ENCODE peak calls at places on chromosomes 11 and 22, in six cellular contexts. G is PC-3, S is GM20000, N is lower lobe of right lung, A is RWPE1, M is progenitor cell of endocrine pancreas. I is an unnamed sample.

GRCh38 chr11:102468636-102469195 is 16.2 kb upstream of the TMEM123 start:
- DNase-seq in G (no peak), S (no peak), N (no peak), A (no peak), M (no peak), I (no peak)

GRCh38 chr11:63491614-63492372 is 826 bp upstream of the PLAAT5 start:
- DNase-seq in G (no peak), S (no peak), N (no peak), A (no peak), M (no peak), I (no peak)

GRCh38 chr11:68269414-68270081 is 2.2 kb downstream of the C11orf24 start:
- DNase-seq in G (peak), S (no peak), N (no peak), A (no peak), M (no peak), I (no peak)

GRCh38 chr22:39136317-39136716 is 16.2 kb downstream of the CBX7 start:
- DNase-seq in G (no peak), S (no peak), N (no peak), A (no peak), M (no peak), I (no peak)

GRCh38 chr11:109527496-109527895 is 105.5 kb downstream of the C11orf87 start:
- DNase-seq in G (no peak), S (no peak), N (no peak), A (no peak), M (no peak), I (no peak)

GRCh38 chr11:103824116-103824515 is 212.3 kb upstream of the DDI1 start:
- DNase-seq in G (no peak), S (no peak), N (no peak), A (no peak), M (no peak), I (no peak)

GRCh38 chr11:122069946-122070345 is 46.1 kb downstream of the BLID start:
- DNase-seq in G (peak), S (peak), N (peak), A (peak), M (peak), I (peak)

GRCh38 chr11:27429740-27430451 is 42.7 kb downstream of the LGR4 start:
- DNase-seq in G (no peak), S (no peak), N (no peak), A (peak), M (no peak), I (peak)

GRCh38 chr22:37663521-37664140 is 5.1 kb downstream of the PDXP start:
- DNase-seq in G (no peak), S (no peak), N (no peak), A (no peak), M (no peak), I (no peak)

GRCh38 chr22:32986773-32987050 is 71.5 kb downstream of the SYN3 start:
- DNase-seq in G (no peak), S (no peak), N (no peak), A (no peak), M (no peak), I (no peak)

GRCh38 chr22:44671742-44672141 is 30.3 kb upstream of the PRR5 start:
- DNase-seq in G (no peak), S (no peak), N (no peak), A (no peak), M (no peak), I (peak)

GRCh38 chr11:13884159-13884799 is 78.2 kb upstream of the SPON1 start:
- DNase-seq in G (peak), S (no peak), N (no peak), A (peak), M (no peak), I (peak)

GRCh38 chr11:57124912-57125311 is 56.8 kb upstream of the LRRC55 start:
- DNase-seq in G (no peak), S (no peak), N (no peak), A (no peak), M (no peak), I (no peak)

GRCh38 chr11:78630561-78631303 is 56.1 kb upstream of the NARS2 start:
- DNase-seq in G (peak), S (no peak), N (no peak), A (no peak), M (no peak), I (peak)

GRCh38 chr11:69552951-69553350 is 71.5 kb downstream of the LINC01488 start:
- DNase-seq in G (no peak), S (no peak), N (peak), A (no peak), M (no peak), I (no peak)

GRCh38 chr22:35498026-35498425 is 42.6 kb upstream of the RASD2 start:
- DNase-seq in G (peak), S (no peak), N (no peak), A (no peak), M (no peak), I (no peak)

GRCh38 chr11:3123761-3124733 is 41.1 kb downstream of the OSBPL5 start:
- DNase-seq in G (peak), S (no peak), N (peak), A (peak), M (no peak), I (peak)

GRCh38 chr11:83573097-83573496 is 286.9 kb upstream of the CCDC90B start:
- DNase-seq in G (peak), S (no peak), N (no peak), A (peak), M (no peak), I (peak)

GRCh38 chr11:8871283-8871775 is 39.7 kb upstream of the AKIP1 start:
- DNase-seq in G (peak), S (peak), N (peak), A (peak), M (no peak), I (peak)

GRCh38 chr22:37566329-37566837 is 6.1 kb downstream of the CDC42EP1 start:
- DNase-seq in G (no peak), S (peak), N (peak), A (no peak), M (no peak), I (no peak)

DNA sequence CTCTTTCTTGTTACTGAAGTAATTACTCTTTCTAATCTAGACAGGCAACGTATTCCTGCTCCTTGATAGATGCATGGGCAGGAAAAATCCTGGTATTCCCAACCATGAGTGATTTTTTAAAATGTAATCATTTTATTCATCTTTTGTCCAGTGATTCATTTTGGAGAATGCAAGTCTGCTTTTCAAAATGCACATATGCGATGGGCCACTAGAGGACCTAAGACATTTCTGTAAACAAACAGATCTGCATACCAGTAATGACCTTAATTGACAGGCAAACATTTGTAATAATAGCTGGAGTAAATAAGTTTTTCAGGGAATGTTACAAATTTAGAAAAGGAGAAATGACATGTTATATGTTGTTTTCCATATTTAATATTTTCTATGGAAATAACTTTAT is 1167.6 kb downstream of the JRKL start:
- DNase-seq in G (peak), S (no peak), N (no peak), A (no peak), M (no peak), I (no peak)
- TF ChIP-seq CTCF in G (peak), S (no peak), N (no peak), A (peak), M (no peak), I (peak)

GRCh38 chr22:27488456-27489224 is 312.9 kb downstream of the MN1 start:
- DNase-seq in G (peak), S (no peak), N (no peak), A (no peak), M (no peak), I (no peak)
- TF ChIP-seq CTCF in G (no peak), S (no peak), N (no peak), A (no peak), M (no peak), I (no peak)

DNA sequence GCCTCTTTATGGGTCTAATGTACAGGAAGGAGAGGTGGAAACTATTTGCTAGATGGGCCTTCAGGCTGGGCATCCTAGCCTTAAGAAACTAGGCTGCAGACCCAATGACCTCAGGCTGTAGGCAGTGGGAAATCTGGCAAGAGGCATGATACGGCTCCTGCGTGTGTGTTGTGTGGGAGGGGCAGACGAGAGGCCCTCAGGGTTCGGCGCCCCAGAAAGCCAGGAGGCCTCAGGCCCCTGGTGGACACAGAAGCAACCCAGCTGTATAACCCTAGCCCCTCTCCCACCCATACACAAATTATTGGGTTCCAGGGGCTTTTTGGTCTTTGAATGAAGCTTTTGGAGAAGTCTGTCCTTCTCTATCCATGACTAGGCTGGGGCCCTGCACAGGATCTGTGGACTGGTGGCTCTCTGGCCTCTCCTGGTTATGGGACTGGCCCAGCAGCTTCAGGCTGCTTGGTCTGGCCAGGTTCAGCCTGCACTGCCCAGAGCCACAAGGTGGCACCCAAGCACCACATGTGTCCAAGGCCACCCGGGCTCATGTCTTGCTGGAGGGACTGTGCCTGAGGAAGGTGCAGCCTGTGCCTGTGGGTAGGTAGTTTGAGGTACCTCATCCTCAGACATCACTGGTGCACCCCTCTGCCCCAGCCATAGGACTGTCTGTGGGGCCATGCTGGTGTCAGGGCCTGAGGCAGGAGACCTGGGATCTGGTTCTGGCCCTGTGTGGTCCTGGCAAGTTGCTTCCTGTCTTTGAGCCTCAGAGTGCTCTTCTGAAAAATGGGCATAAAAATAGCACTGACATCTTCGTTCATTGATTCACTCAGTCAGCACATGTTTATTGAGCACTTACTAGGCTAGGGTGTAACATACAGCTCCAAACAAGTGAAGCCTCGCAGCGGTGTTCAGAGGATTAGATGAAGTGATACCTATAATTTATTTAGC is 87.5 kb downstream of the RRM1 start:
- DNase-seq in G (peak), S (peak), N (peak), A (peak), M (peak), I (peak)
- TF ChIP-seq CTCF in G (peak), S (peak), N (peak), A (peak), M (peak), I (peak)

GRCh38 chr22:22573047-22573889 is 14.2 kb upstream of the PRAME start:
- DNase-seq in G (no peak), S (no peak), N (no peak), A (no peak), M (no peak), I (no peak)

GRCh38 chr22:22576989-22577427 is 17.9 kb upstream of the PRAME start:
- DNase-seq in G (no peak), S (no peak), N (no peak), A (no peak), M (no peak), I (no peak)

GRCh38 chr22:22578702-22579424 is 19.8 kb upstream of the PRAME start:
- DNase-seq in G (no peak), S (no peak), N (no peak), A (peak), M (no peak), I (peak)

GRCh38 chr22:22574361-22574760 is 15.3 kb upstream of the PRAME start:
- DNase-seq in G (no peak), S (no peak), N (no peak), A (no peak), M (no peak), I (no peak)

GRCh38 chr22:22576244-22576988 is 17.4 kb upstream of the PRAME start:
- DNase-seq in G (peak), S (peak), N (no peak), A (peak), M (peak), I (peak)
- TF ChIP-seq CTCF in G (peak), S (peak), N (peak), A (peak), M (peak), I (peak)

DNA sequence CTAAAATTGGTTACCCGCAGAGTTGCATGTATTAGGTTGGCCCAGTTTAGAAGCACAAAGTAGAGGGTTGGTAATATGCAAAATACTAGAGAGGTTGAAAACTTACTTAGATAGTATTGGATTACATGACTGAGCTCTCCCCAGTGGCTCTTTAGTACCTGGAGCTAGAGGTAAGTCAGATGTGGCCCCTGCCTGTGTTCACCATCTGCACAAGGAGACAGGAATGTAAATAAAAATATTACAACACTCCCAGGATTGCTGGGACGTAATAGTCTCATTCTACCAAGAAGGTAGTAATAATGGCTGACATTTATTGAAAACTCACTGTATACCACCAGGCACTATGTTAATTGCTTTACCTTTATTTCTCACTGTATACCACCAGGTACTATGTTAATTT is 129.6 kb downstream of the SLC17A6 start:
- DNase-seq in G (no peak), S (no peak), N (no peak), A (no peak), M (no peak), I (no peak)
- TF ChIP-seq CTCF in G (no peak), S (no peak), N (no peak), A (no peak), M (no peak), I (no peak)

DNA sequence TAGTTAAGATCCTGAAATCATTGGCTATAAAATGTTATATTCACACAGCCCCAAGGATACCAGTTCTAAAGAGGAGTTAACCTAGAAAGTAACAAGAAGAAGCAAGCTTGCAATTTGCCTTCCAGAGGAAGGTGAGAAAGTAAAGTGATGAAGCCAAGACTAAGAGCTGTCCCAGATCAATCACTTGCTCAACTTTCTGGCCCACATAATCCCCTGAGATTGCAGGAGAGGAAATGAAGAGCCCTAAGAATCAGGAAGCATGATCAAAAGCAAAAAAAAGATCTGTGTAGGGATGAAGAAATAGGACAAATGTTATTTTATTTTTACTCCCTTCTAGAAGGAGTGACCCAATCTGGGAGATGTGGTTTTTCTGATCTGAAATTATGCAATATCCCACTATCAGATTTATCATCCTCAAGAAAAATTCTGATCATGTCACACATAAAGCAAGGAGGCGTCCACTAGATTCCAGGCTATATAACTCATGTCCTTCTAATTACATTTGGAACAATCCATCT is 180.3 kb upstream of the GUCY1A2 start:
- DNase-seq in G (no peak), S (no peak), N (no peak), A (no peak), M (no peak), I (no peak)
- TF ChIP-seq CTCF in G (no peak), S (no peak), N (no peak), A (no peak), M (no peak), I (no peak)

GRCh38 chr22:48346311-48346710 is 1481.4 kb downstream of the BRD1 start:
- DNase-seq in G (no peak), S (no peak), N (no peak), A (no peak), M (no peak), I (no peak)

GRCh38 chr22:48346911-48347310 is 1480.8 kb downstream of the BRD1 start:
- DNase-seq in G (no peak), S (no peak), N (no peak), A (no peak), M (no peak), I (no peak)

GRCh38 chr22:48343461-48343860 is 1484.2 kb downstream of the BRD1 start:
- DNase-seq in G (no peak), S (no peak), N (no peak), A (no peak), M (no peak), I (no peak)

GRCh38 chr22:48347311-48347710 is 1480.4 kb downstream of the BRD1 start:
- DNase-seq in G (no peak), S (no peak), N (no peak), A (no peak), M (no peak), I (no peak)

DNA sequence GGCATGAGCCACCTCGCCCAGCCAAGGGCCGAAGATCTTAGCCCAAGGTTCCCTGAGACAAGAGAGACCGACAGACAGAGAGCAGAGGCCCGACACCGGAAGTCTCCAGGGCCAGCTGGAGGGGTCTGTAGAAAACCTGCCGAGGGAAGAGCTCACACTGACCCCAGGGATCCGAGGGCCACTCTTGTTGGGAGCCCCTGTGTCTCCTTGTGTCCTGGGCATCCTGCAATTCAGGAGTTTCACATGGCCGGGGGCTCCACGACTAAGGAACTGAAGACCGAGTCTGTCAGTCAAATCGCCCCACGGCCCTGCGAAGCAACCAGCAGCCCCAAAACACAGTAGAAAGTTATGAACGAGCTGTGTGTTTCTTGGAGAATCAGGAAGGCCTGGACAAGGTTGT is 1482.0 kb downstream of the BRD1 start:
- DNase-seq in G (no peak), S (no peak), N (no peak), A (no peak), M (no peak), I (no peak)
- TF ChIP-seq CTCF in G (no peak), S (no peak), N (no peak), A (no peak), M (no peak), I (no peak)

I was measured in MCF 10A.